ENCODE peak calls at places on chromosomes 13 and 19, in four cellular contexts. T is right lobe of liver, B is heart left ventricle, Q is HCT116. G is an unnamed sample.

GRCh38 chr13:106690779-106691178 is 122.8 kb upstream of the ARGLU1 start:
- ATAC-seq in T (peak; percentile 92), B (peak; percentile 42), Q (no peak), G (no peak)

GRCh38 chr19:49790866-49791265 is 22.2 kb downstream of the FUZ start:
- ATAC-seq in T (peak; percentile 31), B (peak; percentile 69), Q (no peak), G (peak; percentile 56)

GRCh38 chr13:42760949-42761348 is 20.4 kb upstream of the FAM216B start:
- ATAC-seq in B (peak; percentile 54), Q (no peak), T (no peak), G (no peak)

GRCh38 chr13:99991806-99992242 is 10.2 kb downstream of the ZIC2 start:
- ATAC-seq in Q (no peak), B (no peak), T (peak; percentile 68), G (no peak)

GRCh38 chr13:99895999-99896695 is 75.4 kb downstream of the ZIC5 start:
- ATAC-seq in B (no peak), T (no peak), Q (no peak), G (no peak)

GRCh38 chr13:110624766-110625756 is 9.7 kb downstream of the NAXD start:
- ATAC-seq in Q (no peak), T (no peak), B (no peak), G (no peak)

GRCh38 chr19:22428299-22428913 is 6.3 kb upstream of the ZNF98 start:
- ATAC-seq in B (peak; percentile 47), Q (no peak), T (no peak), G (no peak)

GRCh38 chr13:103788061-103788652 is 721.9 kb upstream of the SLC10A2 start:
- ATAC-seq in Q (peak; percentile 57), B (peak; percentile 82), T (peak; percentile 74), G (no peak)

GRCh38 chr19:18225702-18226468 is at the start of gene PDE4C:
- ATAC-seq in B (peak; percentile 18), T (peak; percentile 20), Q (no peak), G (no peak)

GRCh38 chr19:6875218-6875617 is 12.2 kb upstream of the ADGRE1 start:
- ATAC-seq in T (no peak), B (no peak), Q (no peak), G (no peak)

GRCh38 chr13:110850006-110850405 is 64.9 kb downstream of the ANKRD10 start:
- ATAC-seq in Q (no peak), B (no peak), T (no peak), G (no peak)

GRCh38 chr13:33784738-33785137 is 33.2 kb upstream of the RFC3 start:
- ATAC-seq in T (no peak), B (no peak), Q (no peak), G (no peak)
- TF ChIP-seq POLR2A in T (no peak), B (no peak), Q (no peak), G (no peak)

GRCh38 chr19:44866672-44867071 is 20.6 kb downstream of the NECTIN2 start:
- ATAC-seq in Q (peak; percentile 71), B (no peak), T (no peak), G (no peak)
- H3K36me3 ChIP-seq in Q (peaks cover 9% of the 10 kb centered on the region), B (peaks cover 41% of the 10 kb centered on the region), T (peaks cover 13% of the 10 kb centered on the region), G (peaks cover 53% of the 10 kb centered on the region)

GRCh38 chr19:57302727-57303401 is 17.4 kb upstream of the ZNF543 start:
- ATAC-seq in B (peak; percentile 30), Q (peak; percentile 59), T (no peak), G (no peak)
- H3K4me1 ChIP-seq in B (peaks cover 15% of the 10 kb centered on the region), Q (peaks cover 23% of the 10 kb centered on the region), T (no peaks in the 10 kb centered on the region), G (no peaks in the 10 kb centered on the region)

GRCh38 chr19:36849701-36850645 is 703 bp upstream of the ZNF345 start:
- ATAC-seq in Q (no peak), B (peak; percentile 98), T (peak; percentile 95), G (peak; percentile 97)
- TF ChIP-seq POLR2A in Q (no peak), B (no peak), T (peak; percentile 48), G (no peak)

DNA sequence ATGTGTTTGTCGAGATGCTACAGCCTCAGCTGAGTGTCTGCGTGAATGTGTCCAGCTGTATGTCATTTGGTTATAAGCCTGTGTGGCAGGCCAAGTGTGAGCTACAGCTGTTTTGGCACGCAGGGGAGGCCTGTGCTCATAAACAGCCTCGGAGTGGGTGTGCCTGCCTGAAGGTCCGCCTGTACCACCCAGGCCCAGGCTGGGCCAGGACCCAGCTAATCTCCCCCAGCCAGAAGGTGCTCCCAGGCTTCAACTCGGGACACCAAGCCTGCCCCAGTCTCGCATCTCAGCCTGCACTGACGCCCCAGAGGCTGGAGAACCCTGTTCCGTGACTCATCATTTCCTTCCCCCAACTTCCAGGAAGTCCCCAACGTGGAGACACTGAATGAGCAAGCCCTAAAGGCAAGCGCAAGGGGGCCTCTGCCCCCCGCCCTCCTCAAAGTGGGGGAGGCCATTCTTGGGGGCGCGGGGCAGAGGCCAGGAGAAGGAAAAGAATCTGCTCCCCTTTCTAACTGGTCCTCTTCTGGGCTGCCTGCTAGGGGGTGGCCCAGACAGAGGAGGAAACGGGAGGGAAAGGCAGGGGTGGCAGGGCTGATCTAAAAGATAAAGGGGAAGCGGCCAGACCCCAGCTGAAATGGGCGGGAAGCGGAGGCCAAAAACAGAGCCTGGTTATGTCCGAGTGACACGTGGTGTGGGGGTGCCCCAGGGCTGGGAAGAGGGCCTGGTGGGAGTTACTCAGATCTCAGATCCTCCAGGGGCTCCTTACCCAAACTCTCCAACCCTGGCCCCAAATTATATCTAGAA is 2.0 kb downstream of the SLC1A5 start:
- ATAC-seq in B (peak; percentile 44), Q (peak; percentile 20), T (peak; percentile 58), G (peak; percentile 50)
- H3K36me3 ChIP-seq in B (peaks cover 15% of the 10 kb centered on the region), Q (peaks cover 20% of the 10 kb centered on the region), T (no peaks in the 10 kb centered on the region), G (peaks cover 27% of the 10 kb centered on the region)

DNA sequence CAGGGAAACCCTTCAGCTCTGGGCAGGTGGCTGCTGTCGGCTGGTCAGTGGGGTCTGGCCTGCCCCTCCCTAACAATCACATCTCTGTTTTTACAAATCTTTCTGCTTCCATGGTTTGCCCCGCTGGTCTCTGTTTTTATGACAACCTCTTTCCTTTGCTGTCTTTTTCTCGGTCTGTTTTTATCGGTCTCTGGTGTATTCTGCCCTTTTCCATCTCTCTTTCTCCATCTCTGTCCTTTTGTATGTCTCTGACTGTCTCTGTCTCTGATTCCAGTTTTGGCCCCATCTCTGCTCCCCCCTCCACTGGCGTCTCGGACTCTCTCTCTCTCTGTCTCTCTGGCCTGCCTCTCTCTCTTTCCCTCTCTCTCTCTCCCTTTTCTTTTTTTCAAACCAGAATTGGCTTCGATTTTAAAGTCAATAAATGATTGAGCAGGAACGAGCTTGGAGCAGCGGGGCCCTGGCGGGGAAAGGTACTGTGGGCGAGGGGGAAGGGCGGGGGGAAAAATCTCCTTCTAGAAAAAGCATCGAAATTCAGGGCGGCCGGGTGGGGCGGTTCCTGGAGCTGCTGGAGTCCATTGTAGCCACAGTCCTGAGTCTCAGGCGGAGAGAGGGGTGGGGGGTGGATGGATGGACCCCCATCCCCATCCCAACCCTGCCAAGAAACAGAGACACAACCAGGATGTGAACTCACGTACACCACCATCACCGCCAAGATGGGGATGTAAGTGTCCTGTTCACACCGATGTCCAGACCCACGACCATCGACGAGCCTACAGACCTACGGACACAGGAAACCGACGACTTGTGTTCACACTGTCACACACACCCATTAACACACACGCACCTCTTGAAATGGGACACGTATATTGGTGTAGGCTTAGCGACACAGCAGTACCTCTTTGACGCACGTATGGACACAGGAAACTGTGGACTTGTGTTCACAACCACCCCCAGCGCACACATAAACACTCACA is 3.0 kb downstream of the NFIX start:
- ATAC-seq in T (no peak), B (no peak), Q (no peak), G (no peak)
- H3K4me1 ChIP-seq in T (peaks cover 5% of the 10 kb centered on the region), B (peaks cover 52% of the 10 kb centered on the region), Q (peaks cover 17% of the 10 kb centered on the region), G (peaks cover 76% of the 10 kb centered on the region)

GRCh38 chr19:35722897-35723296 is 5.1 kb downstream of the KMT2B start:
- ATAC-seq in T (no peak), Q (no peak), B (no peak), G (no peak)

GRCh38 chr19:35720163-35720524 is 2.3 kb downstream of the KMT2B start:
- ATAC-seq in T (no peak), B (no peak), Q (no peak), G (no peak)

GRCh38 chr19:35722461-35722860 is 4.7 kb downstream of the KMT2B start:
- ATAC-seq in T (no peak), Q (no peak), B (no peak), G (no peak)

GRCh38 chr19:35720648-35721047 is 2.8 kb downstream of the KMT2B start:
- ATAC-seq in T (no peak), B (no peak), Q (no peak), G (no peak)

GRCh38 chr19:35721374-35721773 is 3.6 kb downstream of the KMT2B start:
- ATAC-seq in T (no peak), Q (no peak), B (no peak), G (no peak)
- TF ChIP-seq POLR2A in T (no peak), Q (no peak), B (no peak), G (no peak)

G was measured in gastroesophageal sphincter.